ENCODE peak calls at places on chromosomes 11 and 22, in five cellular contexts. J is Peyer's patch; P is CD4-positive, CD25-positive, alpha-beta regulatory T cell; I is left ventricle myocardium inferior; Y is nucleus accumbens. S is an unnamed sample.

GRCh38 chr11:104618949-104619348 is 279.3 kb downstream of the CASP12 start:
- DNase-seq in J (no peak), P (no peak), I (no peak), Y (no peak), S (peak)

GRCh38 chr22:35467788-35468187 is 67.8 kb downstream of the MCM5 start:
- DNase-seq in J (peak), P (no peak), I (peak), Y (peak), S (peak)

GRCh38 chr22:35558031-35558430 is 17.4 kb downstream of the RASD2 start:
- DNase-seq in J (no peak), P (no peak), I (no peak), Y (no peak), S (no peak)

GRCh38 chr11:13465909-13466371 is 2.9 kb upstream of the BTBD10 start:
- DNase-seq in J (no peak), P (peak), I (no peak), Y (no peak), S (no peak)

GRCh38 chr22:49767355-49768062 is 60.2 kb downstream of the BRD1 start:
- DNase-seq in J (peak), P (peak), I (peak), Y (no peak), S (no peak)

GRCh38 chr22:48476599-48476998 is 1351.1 kb downstream of the BRD1 start:
- DNase-seq in J (peak), P (no peak), I (no peak), Y (no peak), S (no peak)

GRCh38 chr22:42613869-42614268 is 814 bp downstream of the POLDIP3 start:
- DNase-seq in J (no peak), P (no peak), I (no peak), Y (no peak), S (no peak)

GRCh38 chr11:76161261-76161961 is 44.9 kb downstream of the WNT11 start:
- DNase-seq in J (no peak), P (no peak), I (peak), Y (no peak), S (no peak)

GRCh38 chr22:40035351-40035750 is 40.6 kb downstream of the FAM83F start:
- DNase-seq in J (peak), P (no peak), I (no peak), Y (no peak), S (no peak)

GRCh38 chr11:83779876-83780275 is 493.7 kb upstream of the CCDC90B start:
- DNase-seq in J (no peak), P (no peak), I (no peak), Y (no peak), S (no peak)

GRCh38 chr22:36332623-36333331 is 55.0 kb downstream of the MYH9 start:
- DNase-seq in J (no peak), P (peak), I (no peak), Y (no peak), S (no peak)

GRCh38 chr11:5891216-5891800 is 1.7 kb upstream of the OR52E5 start:
- DNase-seq in J (no peak), P (peak), I (no peak), Y (no peak), S (no peak)

GRCh38 chr22:45688606-45689080 is 17.0 kb downstream of the ATXN10 start:
- DNase-seq in J (no peak), P (no peak), I (no peak), Y (no peak), S (no peak)

GRCh38 chr11:113473983-113474361 is 1.2 kb downstream of the DRD2 start:
- DNase-seq in J (no peak), P (no peak), I (no peak), Y (no peak), S (no peak)

GRCh38 chr11:109658169-109658568 is 236.2 kb downstream of the C11orf87 start:
- DNase-seq in J (no peak), P (no peak), I (no peak), Y (no peak), S (no peak)

GRCh38 chr11:94924074-94925031 is 49.0 kb downstream of the CWC15 start:
- DNase-seq in J (no peak), P (peak), I (no peak), Y (no peak), S (no peak)

GRCh38 chr11:83070044-83070877 is 1.4 kb downstream of the RAB30 start:
- DNase-seq in J (no peak), P (no peak), I (no peak), Y (no peak), S (no peak)

GRCh38 chr22:41092847-41093371 is 517 bp downstream of the EP300 start:
- DNase-seq in J (peak), P (peak), I (no peak), Y (peak), S (no peak)

GRCh38 chr22:23591203-23591791 is 11.2 kb upstream of the IGLL1 start:
- DNase-seq in J (peak), P (peak), I (peak), Y (peak), S (peak)

GRCh38 chr11:116731097-116731761 is 41.6 kb downstream of the BUD13 start:
- DNase-seq in J (peak), P (no peak), I (no peak), Y (peak), S (peak)

GRCh38 chr11:70420008-70420464 is 21.7 kb downstream of the CTTN start:
- DNase-seq in J (no peak), P (no peak), I (no peak), Y (no peak), S (no peak)

GRCh38 chr11:78946945-78947914 is 372.6 kb upstream of the NARS2 start:
- DNase-seq in J (no peak), P (no peak), I (no peak), Y (no peak), S (no peak)

GRCh38 chr22:30523646-30524489 is 18.4 kb upstream of the SEC14L4 start:
- DNase-seq in J (no peak), P (no peak), I (no peak), Y (no peak), S (no peak)

GRCh38 chr11:70603064-70603755 is 204.9 kb downstream of the CTTN start:
- DNase-seq in J (no peak), P (no peak), I (no peak), Y (no peak), S (no peak)

GRCh38 chr11:128716661-128717210 is 22.9 kb downstream of the FLI1 start:
- DNase-seq in J (peak), P (peak), I (no peak), Y (no peak), S (no peak)

GRCh38 chr11:30919389-30920172 is 333.4 kb upstream of the MPPED2 start:
- DNase-seq in J (no peak), P (no peak), I (no peak), Y (no peak), S (no peak)